ENCODE peak calls at places on chromosomes 1 and 21, in four cellular contexts. M is hepatocyte, P is endothelial cell, K is GM12865. Q is an unnamed sample.

GRCh38 chr1:161192476-161193465 is 6.1 kb downstream of the ADAMTS4 start:
- DNase-seq in K (peak; percentile 86), M (peak; percentile 85), P (peak; percentile 61), Q (peak; percentile 86)

GRCh38 chr21:45277101-45278045 is 10.3 kb downstream of the POFUT2 start:
- DNase-seq in K (no peak), M (no peak), P (no peak), Q (no peak)

GRCh38 chr1:62082456-62083363 is 111.9 kb upstream of the L1TD1 start:
- DNase-seq in M (peak; percentile 56), P (peak; percentile 52), K (peak; percentile 46), Q (peak; percentile 58)

GRCh38 chr1:155002479-155003226 is at the start of gene ZBTB7B:
- DNase-seq in M (peak; percentile 77), K (peak; percentile 48), P (peak; percentile 43), Q (peak; percentile 79)

GRCh38 chr1:39926820-39927219 is 25.1 kb upstream of the MYCL start:
- DNase-seq in M (no peak), P (no peak), K (no peak), Q (no peak)

GRCh38 chr1:48572134-48572533 is 100.1 kb upstream of the SPATA6 start:
- DNase-seq in P (no peak), K (no peak), M (no peak), Q (no peak)

GRCh38 chr21:42218836-42219605 is at the start of gene ABCG1:
- DNase-seq in P (peak; percentile 56), M (peak; percentile 71), K (no peak), Q (peak; percentile 58)

GRCh38 chr1:19067187-19067911 is 110.9 kb upstream of the IFFO2 start:
- DNase-seq in K (no peak), M (no peak), P (peak; percentile 35), Q (no peak)

GRCh38 chr21:32347887-32348450 is 44.8 kb downstream of the URB1 start:
- DNase-seq in P (no peak), K (no peak), M (peak; percentile 19), Q (no peak)

GRCh38 chr1:168788262-168788661 is 59.3 kb upstream of the DPT start:
- DNase-seq in M (no peak), K (no peak), P (no peak), Q (no peak)

GRCh38 chr1:203072911-203073310 is 12.9 kb downstream of the MYOG start:
- DNase-seq in M (no peak), P (no peak), K (no peak), Q (no peak)

GRCh38 chr1:151539321-151540020 is 638 bp upstream of the TUFT1 start:
- DNase-seq in P (no peak), M (peak; percentile 95), K (peak; percentile 76), Q (peak; percentile 64)

GRCh38 chr1:3330771-3331245 is 123.7 kb upstream of the ARHGEF16 start:
- DNase-seq in K (no peak), P (no peak), M (no peak), Q (no peak)

GRCh38 chr1:63967901-63968300 is 194.1 kb downstream of the ROR1 start:
- DNase-seq in K (no peak), P (no peak), M (no peak), Q (no peak)

GRCh38 chr1:171433451-171433850 is 51.9 kb upstream of the PRRC2C start:
- DNase-seq in K (no peak), M (no peak), P (no peak), Q (no peak)

GRCh38 chr1:183281039-183281438 is 95.0 kb downstream of the LAMC2 start:
- DNase-seq in P (no peak), K (no peak), M (no peak), Q (no peak)

GRCh38 chr21:39660191-39660590 is 47.5 kb downstream of the B3GALT5 start:
- DNase-seq in M (peak; percentile 48), K (no peak), P (no peak), Q (no peak)

GRCh38 chr1:21299007-21299406 is 8.7 kb upstream of the ECE1 start:
- DNase-seq in K (no peak), P (no peak), M (no peak), Q (no peak)

GRCh38 chr1:234000557-234001081 is 96.1 kb downstream of the SLC35F3 start:
- DNase-seq in P (no peak), K (no peak), M (no peak), Q (no peak)

GRCh38 chr1:223011230-223011856 is 131.7 kb downstream of the TLR5 start:
- DNase-seq in K (no peak), P (no peak), M (no peak), Q (no peak)

GRCh38 chr1:200891774-200892157 is 2.9 kb upstream of the INAVA start:
- DNase-seq in M (peak; percentile 70), P (peak; percentile 63), K (no peak), Q (no peak)

GRCh38 chr1:95068956-95069710 is 3.6 kb downstream of the ALG14 start:
- DNase-seq in K (no peak), P (no peak), M (peak; percentile 33), Q (no peak)

GRCh38 chr1:185315364-185316108 is 1.5 kb downstream of the IVNS1ABP start:
- DNase-seq in K (no peak), P (no peak), M (peak; percentile 36), Q (no peak)

GRCh38 chr1:91912267-91912666 is 26.3 kb upstream of the TGFBR3 start:
- DNase-seq in M (no peak), P (no peak), K (no peak), Q (no peak)

GRCh38 chr1:154837679-154838171 is 32.4 kb downstream of the KCNN3 start:
- DNase-seq in M (no peak), K (peak; percentile 86), P (no peak), Q (peak; percentile 59)

GRCh38 chr1:21706151-21706835 is 37.1 kb upstream of the RAP1GAP start:
- DNase-seq in M (peak; percentile 9), K (peak; percentile 18), P (no peak), Q (no peak)

GRCh38 chr1:221712776-221713431 is 29.0 kb downstream of the DUSP10 start:
- DNase-seq in M (no peak), P (no peak), K (peak; percentile 85), Q (peak; percentile 40)

GRCh38 chr1:7447093-7447492 is 324.0 kb upstream of the VAMP3 start:
- DNase-seq in P (no peak), M (no peak), K (no peak), Q (no peak)

GRCh38 chr1:219882116-219882515 is 46.2 kb downstream of the SLC30A10 start:
- DNase-seq in M (no peak), K (no peak), P (no peak), Q (no peak)
- TF ChIP-seq CTCF in M (no peak), K (no peak), P (no peak), Q (no peak)

GRCh38 chr21:34517491-34518245 is 5.7 kb upstream of the KCNE1 start:
- DNase-seq in K (peak; percentile 56), P (no peak), M (no peak), Q (no peak)
- TF ChIP-seq CTCF in K (peak; percentile 36), P (peak; percentile 29), M (peak; percentile 13), Q (no peak)

GRCh38 chr1:27928216-27928954 is 6.4 kb upstream of the SMPDL3B start:
- DNase-seq in K (no peak), P (no peak), M (no peak), Q (no peak)
- TF ChIP-seq CTCF in K (no peak), P (no peak), M (no peak), Q (no peak)

GRCh38 chr21:30268608-30269197 is 14.0 kb downstream of the KRTAP24-1 start:
- DNase-seq in P (no peak), K (peak; percentile 26), M (peak; percentile 23), Q (no peak)
- TF ChIP-seq CTCF in P (peak; percentile 44), K (peak; percentile 35), M (peak; percentile 32), Q (no peak)

Q was measured in GM13976.